ENCODE peak calls at places on chromosomes 11 and 22, in eight cellular contexts. C is GM03348, V is mucosa of descending colon, L is skeletal muscle cell, T is AG10803, H is ELF-1, W is thoracic aorta, F is NCI-H1436. N is an unnamed sample.

GRCh38 chr11:494761-495536 is 12.1 kb downstream of the RNH1 start:
- DNase-seq in C (no peak), V (no peak), L (peak), T (no peak), H (no peak), W (no peak), F (no peak), N (peak)

GRCh38 chr22:38925571-38926041 is 31.8 kb upstream of the APOBEC3A start:
- DNase-seq in C (no peak), V (no peak), L (no peak), T (no peak), H (no peak), W (no peak), F (no peak), N (no peak)

GRCh38 chr22:47247609-47248240 is 485.3 kb downstream of the TBC1D22A start:
- DNase-seq in C (no peak), V (no peak), L (no peak), T (no peak), H (no peak), W (no peak), F (no peak), N (no peak)

GRCh38 chr22:34306361-34306760 is 386.1 kb upstream of the LARGE1 start:
- DNase-seq in C (no peak), V (no peak), L (no peak), T (no peak), H (no peak), W (no peak), F (no peak), N (no peak)

GRCh38 chr11:31790649-31791048 is 20.5 kb downstream of the PAX6 start:
- DNase-seq in C (no peak), V (no peak), L (no peak), T (no peak), H (no peak), W (no peak), F (no peak), N (no peak)

GRCh38 chr11:124167852-124168251 is 15.3 kb upstream of the OR10D3 start:
- DNase-seq in C (no peak), V (no peak), L (no peak), T (no peak), H (peak), W (no peak), F (no peak), N (no peak)

GRCh38 chr11:13487661-13488030 is 8.2 kb downstream of the PTH start:
- DNase-seq in C (peak), V (peak), L (no peak), T (peak), H (peak), W (no peak), F (no peak), N (no peak)

GRCh38 chr11:94926698-94927237 is 46.6 kb downstream of the CWC15 start:
- DNase-seq in C (peak), V (peak), L (peak), T (peak), H (peak), W (peak), F (no peak), N (peak)

GRCh38 chr11:124762077-124762623 is at the start of gene ESAM:
- DNase-seq in C (no peak), V (peak), L (no peak), T (no peak), H (no peak), W (no peak), F (peak), N (no peak)

GRCh38 chr22:50145741-50146439 is 24.6 kb upstream of the PANX2 start:
- DNase-seq in C (no peak), V (no peak), L (no peak), T (no peak), H (no peak), W (no peak), F (no peak), N (no peak)

GRCh38 chr11:91625495-91625894 is 599.1 kb upstream of the FAT3 start:
- DNase-seq in C (no peak), V (no peak), L (no peak), T (no peak), H (no peak), W (no peak), F (no peak), N (no peak)

GRCh38 chr22:37166675-37167066 is 17.0 kb upstream of the IL2RB start:
- DNase-seq in C (peak), V (peak), L (no peak), T (peak), H (peak), W (peak), F (peak), N (peak)

GRCh38 chr11:121829159-121829643 is 286.8 kb downstream of the BLID start:
- DNase-seq in C (peak), V (no peak), L (peak), T (peak), H (no peak), W (peak), F (no peak), N (no peak)

GRCh38 chr11:102269927-102270326 is 47.4 kb upstream of the BIRC3 start:
- DNase-seq in C (peak), V (no peak), L (no peak), T (peak), H (no peak), W (no peak), F (no peak), N (no peak)

GRCh38 chr11:22674470-22675426 is 8.3 kb downstream of the GAS2 start:
- DNase-seq in C (no peak), V (no peak), L (no peak), T (no peak), H (no peak), W (no peak), F (no peak), N (no peak)

GRCh38 chr11:18191376-18191775 is 18.7 kb downstream of the MRGPRX4 start:
- DNase-seq in C (no peak), V (no peak), L (no peak), T (no peak), H (no peak), W (no peak), F (no peak), N (no peak)

GRCh38 chr22:17121235-17122195 is at the start of gene TMEM121B:
- DNase-seq in C (peak), V (peak), L (peak), T (peak), H (peak), W (no peak), F (peak), N (peak)

GRCh38 chr11:124897681-124898680 is at the start of gene ROBO4:
- DNase-seq in C (peak), V (no peak), L (peak), T (peak), H (no peak), W (no peak), F (no peak), N (no peak)

GRCh38 chr22:17910561-17911311 is 113.6 kb downstream of the MICAL3 start:
- DNase-seq in C (peak), V (no peak), L (peak), T (peak), H (peak), W (peak), F (no peak), N (peak)

GRCh38 chr11:113553905-113554304 is 78.7 kb upstream of the DRD2 start:
- DNase-seq in C (no peak), V (no peak), L (no peak), T (no peak), H (no peak), W (no peak), F (no peak), N (no peak)

GRCh38 chr11:93648168-93648567 is 13.3 kb upstream of the CEP295 start:
- DNase-seq in C (peak), V (no peak), L (no peak), T (peak), H (no peak), W (no peak), F (peak), N (no peak)

GRCh38 chr11:110735431-110736157 is 23.4 kb upstream of the ARHGAP20 start:
- DNase-seq in C (no peak), V (no peak), L (no peak), T (no peak), H (no peak), W (no peak), F (no peak), N (no peak)

GRCh38 chr11:35617687-35618496 is at the start of gene FJX1:
- DNase-seq in C (peak), V (peak), L (peak), T (peak), H (peak), W (no peak), F (peak), N (peak)

GRCh38 chr11:47264119-47264915 is 5.6 kb upstream of the MADD start:
- DNase-seq in C (no peak), V (no peak), L (no peak), T (no peak), H (no peak), W (no peak), F (no peak), N (no peak)

GRCh38 chr11:31816467-31817053 is 5.4 kb upstream of the PAX6 start:
- DNase-seq in C (no peak), V (peak), L (no peak), T (no peak), H (no peak), W (no peak), F (no peak), N (no peak)

GRCh38 chr11:80261776-80262175 is 820.9 kb upstream of the TENM4 start:
- DNase-seq in C (no peak), V (no peak), L (no peak), T (no peak), H (no peak), W (no peak), F (no peak), N (no peak)

GRCh38 chr11:64652586-64653387 is 61.8 kb downstream of the SLC22A12 start:
- DNase-seq in C (peak), V (peak), L (peak), T (peak), H (peak), W (peak), F (peak), N (no peak)

GRCh38 chr11:112612283-112612849 is 348.9 kb upstream of the NCAM1 start:
- DNase-seq in C (no peak), V (no peak), L (no peak), T (no peak), H (peak), W (no peak), F (no peak), N (no peak)

GRCh38 chr11:111422494-111423249 is 43.6 kb upstream of the POU2AF1 start:
- DNase-seq in C (peak), V (peak), L (no peak), T (no peak), H (peak), W (no peak), F (peak), N (peak)

GRCh38 chr11:35779409-35779808 is 116.8 kb downstream of the TRIM44 start:
- DNase-seq in C (no peak), V (no peak), L (no peak), T (no peak), H (no peak), W (no peak), F (no peak), N (no peak)

GRCh38 chr22:45036154-45036553 is 26.3 kb upstream of the PHF21B start:
- DNase-seq in C (peak), V (no peak), L (no peak), T (peak), H (no peak), W (no peak), F (peak), N (peak)

GRCh38 chr22:16933274-16933923 is 74.6 kb downstream of the GAB4 start:
- DNase-seq in C (no peak), V (no peak), L (no peak), T (no peak), H (no peak), W (no peak), F (no peak), N (no peak)

GRCh38 chr11:134332782-134333181 is 994 bp downstream of the GLB1L2 start:
- DNase-seq in C (no peak), V (no peak), L (no peak), T (no peak), H (no peak), W (no peak), F (no peak), N (no peak)

GRCh38 chr11:889686-890475 is 20.7 kb downstream of the CHID1 start:
- DNase-seq in C (no peak), V (no peak), L (no peak), T (no peak), H (no peak), W (no peak), F (no peak), N (no peak)

GRCh38 chr11:16825091-16825490 is 86.6 kb downstream of the C11orf58 start:
- DNase-seq in C (no peak), V (no peak), L (no peak), T (no peak), H (peak), W (no peak), F (no peak), N (no peak)

GRCh38 chr11:97979741-97980140 is 1041.0 kb upstream of the CNTN5 start:
- DNase-seq in C (peak), V (no peak), L (peak), T (peak), H (no peak), W (no peak), F (no peak), N (no peak)

GRCh38 chr11:117908261-117908895 is 20.8 kb downstream of the TMPRSS13 start:
- DNase-seq in C (no peak), V (no peak), L (no peak), T (no peak), H (no peak), W (no peak), F (no peak), N (no peak)

N was measured in amygdala.